ENCODE peak calls at places on chromosomes 16 and 17, in ten cellular contexts. G, U, M, X, Z, B, T, V, A and S are unnamed samples.

GRCh38 chr16:83689385-83689831 is 118.4 kb upstream of the HSBP1 start:
- DNase-seq in X (peak; percentile 92), Z (peak; percentile 95), T (peak; percentile 17), B (peak; percentile 40), V (no peak), M (peak; percentile 98), A (peak; percentile 38), G (no peak), U (peak; percentile 38), S (no peak)

GRCh38 chr17:64084086-64084939 is 45.6 kb downstream of the ERN1 start:
- DNase-seq in A (peak; percentile 49), Z (peak; percentile 50), G (no peak), T (no peak), M (peak; percentile 54), B (peak; percentile 51), V (no peak), X (peak; percentile 46), U (no peak), S (no peak)

GRCh38 chr17:60952747-60953146 is 275.1 kb downstream of the BCAS3 start:
- DNase-seq in A (no peak), V (no peak), M (no peak), U (no peak), B (no peak), T (no peak), Z (no peak), X (no peak), G (no peak), S (no peak)

GRCh38 chr17:40304464-40304863 is 4.5 kb upstream of the RARA start:
- DNase-seq in U (no peak), X (peak; percentile 77), M (peak; percentile 98), T (no peak), Z (peak; percentile 95), V (no peak), B (no peak), G (no peak), A (no peak), S (no peak)

GRCh38 chr16:21244798-21245197 is 11.3 kb downstream of the ANKS4B start:
- DNase-seq in M (no peak), Z (no peak), B (no peak), A (no peak), V (no peak), G (no peak), T (no peak), X (no peak), U (no peak), S (no peak)

GRCh38 chr16:648786-649589 is at the start of gene WDR90:
- DNase-seq in X (peak; percentile 89), B (peak; percentile 96), Z (peak; percentile 97), U (peak; percentile 23), M (peak; percentile 81), G (peak; percentile 96), V (peak; percentile 59), A (peak; percentile 97), T (peak; percentile 61), S (peak; percentile 28)

GRCh38 chr17:60060474-60060873 is 18.2 kb downstream of the HEATR6 start:
- DNase-seq in Z (no peak), T (no peak), X (no peak), B (no peak), M (no peak), G (no peak), A (no peak), V (no peak), U (no peak), S (no peak)

GRCh38 chr17:67280279-67280678 is 35.3 kb upstream of the HELZ start:
- DNase-seq in M (no peak), G (no peak), A (no peak), Z (no peak), T (no peak), B (peak; percentile 18), V (no peak), U (peak; percentile 70), X (peak; percentile 27), S (no peak)

GRCh38 chr16:3065742-3066439 is 451 bp downstream of the IL32 start:
- DNase-seq in M (no peak), V (no peak), A (no peak), Z (no peak), G (no peak), X (no peak), U (no peak), T (no peak), B (no peak), S (no peak)

GRCh38 chr16:72367841-72368240 is 195.9 kb upstream of the PMFBP1 start:
- DNase-seq in B (no peak), Z (peak; percentile 32), G (no peak), X (no peak), T (no peak), M (no peak), A (no peak), V (no peak), U (no peak), S (no peak)

GRCh38 chr17:47621293-47622178 is 28.2 kb upstream of the KPNB1 start:
- DNase-seq in M (peak; percentile 92), X (peak; percentile 80), Z (peak; percentile 97), G (peak; percentile 30), U (peak; percentile 67), B (peak; percentile 73), A (peak; percentile 60), V (peak; percentile 82), T (no peak), S (peak; percentile 16)

GRCh38 chr16:69830534-69831211 is 68.5 kb downstream of the WWP2 start:
- DNase-seq in B (peak; percentile 67), T (no peak), Z (no peak), M (no peak), G (no peak), X (no peak), V (no peak), A (no peak), U (no peak), S (no peak)

GRCh38 chr17:2482218-2482617 is 29.5 kb downstream of the METTL16 start:
- DNase-seq in A (no peak), B (no peak), U (no peak), V (no peak), T (no peak), X (no peak), G (no peak), Z (no peak), M (no peak), S (no peak)

GRCh38 chr17:75526555-75527270 is 1.2 kb downstream of the LLGL2 start:
- DNase-seq in T (no peak), V (no peak), A (peak; percentile 68), M (no peak), Z (no peak), G (peak; percentile 42), B (no peak), U (no peak), X (no peak), S (no peak)

GRCh38 chr17:45895969-45896793 is 1.8 kb downstream of the MAPT start:
- DNase-seq in Z (peak; percentile 9), V (no peak), M (no peak), A (peak; percentile 46), G (peak; percentile 48), T (no peak), U (no peak), X (no peak), B (no peak), S (no peak)

GRCh38 chr17:45893725-45894021 is 681 bp upstream of the MAPT start:
- DNase-seq in X (no peak), T (no peak), Z (no peak), A (no peak), V (no peak), U (no peak), M (no peak), G (no peak), B (no peak), S (no peak)

GRCh38 chr17:45894022-45894784 is at the start of gene MAPT:
- DNase-seq in U (peak; percentile 15), B (peak; percentile 96), A (peak; percentile 90), M (peak; percentile 79), Z (peak; percentile 94), V (peak; percentile 93), X (peak; percentile 93), T (peak; percentile 24), G (peak; percentile 96), S (peak; percentile 42)

GRCh38 chr17:45896803-45897693 is 2.7 kb downstream of the MAPT start:
- DNase-seq in T (no peak), G (peak; percentile 59), M (no peak), A (peak; percentile 86), V (no peak), U (no peak), Z (no peak), B (no peak), X (no peak), S (no peak)

DNA sequence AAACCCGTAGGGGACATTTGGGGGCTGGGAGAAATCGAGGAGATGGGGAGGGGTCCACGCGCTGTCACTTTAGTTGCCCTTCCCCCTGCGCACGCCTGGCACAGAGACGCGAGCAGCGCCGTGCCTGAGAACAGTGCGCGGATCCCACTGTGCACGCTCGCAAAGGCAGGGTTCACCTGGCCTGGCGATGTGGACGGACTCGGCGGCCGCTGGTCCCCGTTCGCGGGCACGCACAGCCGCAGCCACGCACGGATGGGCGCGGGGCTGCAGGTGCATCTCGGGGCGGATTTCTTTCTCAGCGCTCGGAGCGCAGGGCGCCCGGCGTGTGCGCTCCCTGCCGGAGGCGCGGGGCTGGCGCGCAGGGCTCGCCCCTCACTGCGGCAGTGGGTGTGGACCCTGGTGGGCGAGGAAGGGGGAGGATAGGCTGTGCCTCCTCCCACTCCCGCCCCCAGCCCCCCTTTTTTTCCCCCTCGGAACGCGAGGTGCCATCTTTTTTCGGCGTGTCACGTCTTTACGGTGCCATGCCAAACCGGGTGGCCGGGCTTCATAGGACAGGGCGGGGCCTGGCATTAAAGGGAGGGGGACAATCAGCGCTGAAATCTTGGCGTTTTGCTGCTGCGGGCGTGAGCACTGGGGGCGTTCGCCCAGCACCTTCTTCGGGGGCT is 1.1 kb downstream of the MAPT start:
- DNase-seq in Z (peak; percentile 27), G (peak; percentile 73), M (no peak), B (peak; percentile 28), A (peak; percentile 51), T (no peak), X (peak; percentile 6), V (no peak), U (no peak), S (peak; percentile 24)
- TF ChIP-seq EZH2 in Z (no peak), G (peak; percentile 86), M (peak; percentile 72), B (no peak), A (no peak), T (no peak), X (peak; percentile 21), V (no peak), U (no peak), S (no peak)

GRCh38 chr17:38418693-38419507 is 9.4 kb upstream of the ARHGAP23 start:
- DNase-seq in A (peak; percentile 62), X (no peak), U (no peak), T (no peak), G (peak; percentile 64), V (no peak), M (no peak), Z (peak; percentile 42), B (no peak), S (no peak)
- TF ChIP-seq EZH2 in A (no peak), X (peak; percentile 99), U (peak; percentile 97), T (no peak), G (peak; percentile 59), V (no peak), M (peak; percentile 97), Z (peak; percentile 93), B (no peak), S (no peak)

GRCh38 chr16:86578499-86579267 is at the start of gene FOXL1:
- DNase-seq in X (no peak), M (no peak), T (no peak), Z (peak; percentile 91), B (peak; percentile 51), A (peak; percentile 55), U (no peak), V (no peak), G (peak; percentile 58), S (no peak)
- TF ChIP-seq EZH2 in X (no peak), M (no peak), T (no peak), Z (no peak), B (no peak), A (peak; percentile 88), U (peak; percentile 7), V (no peak), G (peak; percentile 92), S (no peak)

GRCh38 chr17:34199932-34200534 is 55.1 kb upstream of the CCL2 start:
- DNase-seq in A (peak; percentile 92), V (peak; percentile 55), Z (peak; percentile 85), T (peak; percentile 36), M (peak; percentile 59), B (peak; percentile 91), G (peak; percentile 90), X (peak; percentile 87), U (peak; percentile 61), S (peak; percentile 55)
- TF ChIP-seq EZH2 in A (no peak), V (no peak), Z (no peak), T (no peak), M (no peak), B (no peak), G (no peak), X (no peak), U (no peak), S (no peak)